ENCODE peak calls at places on chromosomes 13 and 19, in five cellular contexts. C is fibroblast of mammary gland, X is neural crest cell, G is cardiac septum, M is astrocyte of the hippocampus. H is an unnamed sample.

GRCh38 chr13:75452564-75452963 is 29.4 kb downstream of the TBC1D4 start:
- DNase-seq in C (peak; percentile 56), X (no peak), G (no peak), M (peak; percentile 15), H (no peak)

GRCh38 chr19:10828981-10829821 is 6.8 kb downstream of the TMED1 start:
- DNase-seq in C (no peak), X (no peak), G (no peak), M (no peak), H (no peak)

GRCh38 chr19:10421981-10422461 is 1.7 kb downstream of the PDE4A start:
- DNase-seq in C (no peak), X (no peak), G (no peak), M (no peak), H (no peak)

GRCh38 chr19:45442927-45443461 is 19.3 kb upstream of the ERCC1 start:
- DNase-seq in C (peak; percentile 59), X (peak; percentile 24), G (peak; percentile 85), M (no peak), H (peak; percentile 88)

GRCh38 chr19:4338441-4339350 is at the start of gene STAP2:
- DNase-seq in C (no peak), X (no peak), G (no peak), M (no peak), H (no peak)

GRCh38 chr13:79937311-79938243 is 403.3 kb downstream of the SPRY2 start:
- DNase-seq in C (no peak), X (no peak), G (no peak), M (peak; percentile 48), H (no peak)

GRCh38 chr19:16463991-16464575 is 7.7 kb downstream of the EPS15L1 start:
- DNase-seq in C (no peak), X (no peak), G (no peak), M (peak; percentile 50), H (no peak)

GRCh38 chr19:52963229-52963760 is 614 bp upstream of the ZNF816 start:
- DNase-seq in C (no peak), X (peak; percentile 18), G (no peak), M (no peak), H (no peak)

GRCh38 chr19:58317481-58318072 is 9.2 kb upstream of the ZSCAN22 start:
- DNase-seq in C (peak; percentile 54), X (no peak), G (no peak), M (peak; percentile 69), H (no peak)

GRCh38 chr19:19405919-19406877 is 723 bp downstream of the GATAD2A start:
- DNase-seq in C (peak; percentile 73), X (peak; percentile 51), G (no peak), M (peak; percentile 63), H (peak; percentile 87)

GRCh38 chr13:111115841-111116500 is 861 bp downstream of the ARHGEF7 start:
- DNase-seq in C (peak; percentile 91), X (peak; percentile 44), G (no peak), M (peak; percentile 50), H (peak; percentile 78)

GRCh38 chr19:4088975-4089374 is 22.3 kb upstream of the ZBTB7A start:
- DNase-seq in C (no peak), X (no peak), G (no peak), M (no peak), H (no peak)

GRCh38 chr19:17061205-17061604 is 14.0 kb downstream of the HAUS8 start:
- DNase-seq in C (no peak), X (no peak), G (no peak), M (no peak), H (no peak)

GRCh38 chr13:23741879-23742510 is 147.2 kb downstream of the MIPEP start:
- DNase-seq in C (peak; percentile 15), X (peak; percentile 54), G (no peak), M (no peak), H (no peak)

GRCh38 chr13:30112602-30113435 is 194.5 kb downstream of the KATNAL1 start:
- DNase-seq in C (peak; percentile 93), X (peak; percentile 86), G (peak; percentile 84), M (peak; percentile 94), H (peak; percentile 93)

GRCh38 chr19:13881692-13882418 is 4.9 kb downstream of the NANOS3 start:
- DNase-seq in C (peak; percentile 38), X (no peak), G (no peak), M (peak; percentile 57), H (no peak)

GRCh38 chr19:43423779-43424178 is 9.1 kb downstream of the TEX101 start:
- DNase-seq in C (no peak), X (no peak), G (no peak), M (no peak), H (no peak)

GRCh38 chr13:46982856-46983582 is 86.2 kb upstream of the HTR2A start:
- DNase-seq in C (no peak), X (no peak), G (no peak), M (no peak), H (no peak)

H was measured in posterior vena cava.